ENCODE peak calls at places on chromosomes 7 and 10, in four cellular contexts. One of them, this sample, is unnamed.

GRCh38 chr10:26534384-26534783 is 96.2 kb downstream of the APBB1IP start:
- DNase-seq in K562: peak
- DNase-seq in WTC11: peak
- DNase-seq in GM12878: no peak
- DNase-seq in this sample: no peak

GRCh38 chr10:78318305-78318704 is 284.6 kb downstream of the RPS24 start:
- DNase-seq in K562: no peak
- DNase-seq in GM12878: no peak
- DNase-seq in WTC11: no peak
- DNase-seq in this sample: no peak

GRCh38 chr10:95513941-95514392 is 47.2 kb downstream of the SORBS1 start:
- DNase-seq in WTC11: no peak
- DNase-seq in GM12878: no peak
- DNase-seq in K562: no peak
- DNase-seq in this sample: no peak

GRCh38 chr10:97335188-97335619 is 675 bp upstream of the FRAT2 start:
- DNase-seq in WTC11: peak
- DNase-seq in K562: no peak
- DNase-seq in GM12878: no peak
- DNase-seq in this sample: no peak

GRCh38 chr7:76179686-76180085 is 22.0 kb upstream of the SRRM3 start:
- DNase-seq in WTC11: no peak
- DNase-seq in K562: no peak
- DNase-seq in GM12878: no peak
- DNase-seq in this sample: no peak

GRCh38 chr7:101636822-101637623 is 7.9 kb upstream of the MYL10 start:
- DNase-seq in GM12878: no peak
- DNase-seq in WTC11: no peak
- DNase-seq in K562: no peak
- DNase-seq in this sample: no peak

GRCh38 chr10:34001087-34001580 is 666.7 kb upstream of the NRP1 start:
- DNase-seq in K562: peak
- DNase-seq in WTC11: no peak
- DNase-seq in GM12878: no peak
- DNase-seq in this sample: peak

GRCh38 chr7:43954524-43955228 is 28.4 kb downstream of the UBE2D4 start:
- DNase-seq in GM12878: peak
- DNase-seq in K562: peak
- DNase-seq in WTC11: peak
- DNase-seq in this sample: peak

GRCh38 chr10:58996866-58997265 is 179.6 kb upstream of the PHYHIPL start:
- DNase-seq in K562: no peak
- DNase-seq in WTC11: no peak
- DNase-seq in GM12878: no peak
- DNase-seq in this sample: no peak

GRCh38 chr10:4766449-4766848 is 59.6 kb upstream of the AKR1E2 start:
- DNase-seq in K562: no peak
- DNase-seq in GM12878: no peak
- DNase-seq in WTC11: no peak
- DNase-seq in this sample: no peak

GRCh38 chr7:128954830-128955797 is 17.4 kb downstream of the IRF5 start:
- DNase-seq in K562: no peak
- DNase-seq in GM12878: no peak
- DNase-seq in WTC11: no peak
- DNase-seq in this sample: no peak

GRCh38 chr7:5824297-5824610 is 42.8 kb upstream of the RNF216 start:
- DNase-seq in K562: peak
- DNase-seq in GM12878: no peak
- DNase-seq in WTC11: no peak
- DNase-seq in this sample: no peak

GRCh38 chr7:30548762-30549344 is 44.2 kb upstream of the GGCT start:
- DNase-seq in K562: peak
- DNase-seq in WTC11: peak
- DNase-seq in GM12878: no peak
- DNase-seq in this sample: peak

GRCh38 chr10:110388682-110389052 is 83.9 kb upstream of the SMNDC1 start:
- DNase-seq in K562: peak
- DNase-seq in GM12878: no peak
- DNase-seq in WTC11: no peak
- DNase-seq in this sample: no peak

GRCh38 chr10:131784363-131785120 is 116.3 kb upstream of the PPP2R2D start:
- DNase-seq in GM12878: no peak
- DNase-seq in WTC11: no peak
- DNase-seq in K562: no peak
- DNase-seq in this sample: no peak

GRCh38 chr10:44389150-44389549 is 4.3 kb upstream of the CXCL12 start:
- DNase-seq in WTC11: no peak
- DNase-seq in GM12878: no peak
- DNase-seq in K562: no peak
- DNase-seq in this sample: no peak

GRCh38 chr7:90262438-90262837 is 17.5 kb downstream of the CFAP69 start:
- DNase-seq in GM12878: no peak
- DNase-seq in WTC11: no peak
- DNase-seq in K562: peak
- DNase-seq in this sample: no peak

GRCh38 chr10:18233775-18234174 is 93.6 kb downstream of the CACNB2 start:
- DNase-seq in K562: no peak
- DNase-seq in GM12878: no peak
- DNase-seq in WTC11: peak
- DNase-seq in this sample: no peak

GRCh38 chr10:109740436-109740835 is 182.9 kb downstream of the XPNPEP1 start:
- DNase-seq in K562: no peak
- DNase-seq in WTC11: no peak
- DNase-seq in GM12878: no peak
- DNase-seq in this sample: no peak

GRCh38 chr7:139673230-139673629 is 104.6 kb downstream of the HIPK2 start:
- DNase-seq in WTC11: peak
- DNase-seq in GM12878: peak
- DNase-seq in K562: no peak
- DNase-seq in this sample: no peak

GRCh38 chr7:120805636-120806388 is 52.1 kb downstream of the TSPAN12 start:
- DNase-seq in GM12878: peak
- DNase-seq in K562: peak
- DNase-seq in WTC11: peak
- DNase-seq in this sample: peak

GRCh38 chr7:106345421-106346166 is 60.8 kb upstream of the NAMPT start:
- DNase-seq in WTC11: no peak
- DNase-seq in K562: no peak
- DNase-seq in GM12878: no peak
- DNase-seq in this sample: no peak

GRCh38 chr7:1537631-1538412 is 7.3 kb downstream of the MAFK start:
- DNase-seq in K562: peak
- DNase-seq in GM12878: no peak
- DNase-seq in WTC11: peak
- DNase-seq in this sample: no peak

GRCh38 chr7:32890553-32891045 is 961 bp downstream of the KBTBD2 start:
- DNase-seq in WTC11: no peak
- DNase-seq in GM12878: peak
- DNase-seq in K562: no peak
- DNase-seq in this sample: peak

GRCh38 chr10:29949411-29950011 is 109.9 kb downstream of the JCAD start:
- DNase-seq in K562: no peak
- DNase-seq in WTC11: no peak
- DNase-seq in GM12878: no peak
- DNase-seq in this sample: no peak
- TF ChIP-seq CREM in K562: no peak
- TF ChIP-seq CREM in WTC11: no peak
- TF ChIP-seq CREM in GM12878: no peak
- TF ChIP-seq CREM in this sample: no peak

GRCh38 chr7:151934584-151934983 is 21.7 kb upstream of the GALNTL5 start:
- DNase-seq in GM12878: no peak
- DNase-seq in K562: no peak
- DNase-seq in WTC11: no peak
- DNase-seq in this sample: no peak
- TF ChIP-seq CTCF in GM12878: no peak
- TF ChIP-seq CTCF in K562: no peak
- TF ChIP-seq CTCF in WTC11: no peak
- TF ChIP-seq CTCF in this sample: no peak

GRCh38 chr10:133231946-133232574 is 2.0 kb downstream of the UTF1 start:
- DNase-seq in WTC11: peak
- DNase-seq in K562: no peak
- DNase-seq in GM12878: no peak
- DNase-seq in this sample: no peak

GRCh38 chr10:133231244-133231945 is 1.4 kb downstream of the UTF1 start:
- DNase-seq in GM12878: no peak
- DNase-seq in WTC11: no peak
- DNase-seq in K562: no peak
- DNase-seq in this sample: no peak

GRCh38 chr10:133230023-133230319 is at the start of gene UTF1:
- DNase-seq in GM12878: no peak
- DNase-seq in WTC11: peak
- DNase-seq in K562: no peak
- DNase-seq in this sample: no peak

GRCh38 chr10:133229265-133230022 is 573 bp upstream of the UTF1 start:
- DNase-seq in GM12878: no peak
- DNase-seq in K562: no peak
- DNase-seq in WTC11: peak
- DNase-seq in this sample: no peak

GRCh38 chr10:133230387-133231195 is 574 bp downstream of the UTF1 start:
- DNase-seq in K562: peak
- DNase-seq in GM12878: no peak
- DNase-seq in WTC11: peak
- DNase-seq in this sample: no peak
- TF ChIP-seq ETV6 in K562: no peak
- TF ChIP-seq ETV6 in GM12878: no peak
- TF ChIP-seq ETV6 in WTC11: peak
- TF ChIP-seq ETV6 in this sample: no peak

DNA sequence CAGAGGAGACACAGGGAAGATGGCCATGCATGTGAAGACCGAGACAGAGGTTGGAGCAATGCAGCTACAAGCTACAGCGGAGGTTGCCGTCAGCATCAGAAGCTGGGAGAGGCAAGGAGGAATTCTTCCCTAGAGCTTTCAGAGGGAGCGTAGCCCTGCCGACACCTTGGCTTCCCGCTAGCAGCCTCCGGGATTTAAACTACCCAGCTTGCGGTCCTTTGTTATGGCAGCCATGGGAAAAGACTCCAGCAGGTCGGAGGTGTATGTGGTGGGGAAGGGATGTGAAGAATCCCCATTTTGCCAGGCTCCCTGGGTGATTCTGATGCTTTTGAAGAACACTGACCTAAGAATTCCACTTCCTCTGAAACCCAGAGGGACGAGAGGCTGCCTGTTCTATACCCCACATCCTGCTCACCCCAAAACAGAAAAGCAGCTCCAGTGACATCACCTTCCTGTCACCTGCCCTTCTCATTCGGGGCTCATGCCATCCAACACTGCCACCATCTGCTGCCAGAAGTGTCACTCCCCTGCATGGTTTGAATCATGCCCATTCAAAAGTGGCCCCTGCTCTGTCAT is 3.3 kb upstream of the SEPHS1 start:
- DNase-seq in K562: no peak
- DNase-seq in GM12878: no peak
- DNase-seq in WTC11: peak
- DNase-seq in this sample: no peak
- TF ChIP-seq CREM in K562: no peak
- TF ChIP-seq CREM in GM12878: no peak
- TF ChIP-seq CREM in WTC11: peak
- TF ChIP-seq CREM in this sample: no peak

DNA sequence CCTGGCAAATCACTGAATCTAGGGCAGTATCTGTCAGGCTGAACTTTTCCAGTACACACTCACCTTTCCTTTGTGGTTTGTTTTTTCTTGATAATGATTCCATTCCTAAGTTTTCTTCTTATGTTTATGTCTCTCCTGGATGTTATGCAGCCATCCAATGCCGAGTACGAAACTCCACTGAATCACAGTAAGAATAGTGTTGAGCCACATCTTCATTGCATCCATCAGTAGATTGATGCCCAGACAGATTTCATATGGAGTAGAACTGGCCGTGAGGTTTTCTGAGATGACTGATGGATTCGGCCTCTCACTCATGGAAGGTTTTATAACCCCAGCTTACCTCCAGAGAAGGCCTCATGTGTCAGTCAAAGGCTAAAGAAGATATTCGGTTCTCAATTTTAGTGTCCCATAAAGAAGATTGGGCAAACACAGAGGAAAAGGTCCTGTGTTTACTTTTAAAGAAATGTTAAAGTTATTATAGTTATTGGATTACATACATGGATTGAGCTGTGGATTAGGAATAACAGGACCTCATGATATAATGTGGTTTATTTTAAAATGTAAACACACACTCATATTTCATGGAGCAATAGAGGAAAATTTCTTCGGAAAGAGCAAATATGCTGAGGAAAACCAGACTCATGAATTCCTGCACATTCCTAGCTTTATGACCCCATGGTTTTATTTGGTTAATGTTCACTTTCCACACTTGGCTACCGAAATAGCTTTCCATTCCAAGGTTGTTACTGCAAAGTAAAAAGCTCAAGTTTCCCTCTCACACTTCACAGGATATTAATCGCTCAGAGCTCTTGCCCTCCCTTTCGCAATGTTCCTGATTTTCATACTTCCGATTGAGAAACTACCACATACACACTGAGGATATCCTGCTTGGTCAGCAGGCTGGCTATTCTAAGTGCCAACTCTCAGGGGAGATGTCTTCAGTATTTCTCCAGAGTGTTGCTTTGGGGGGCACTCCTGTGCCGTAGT is 77.2 kb upstream of the STEAP1B start:
- DNase-seq in GM12878: no peak
- DNase-seq in WTC11: no peak
- DNase-seq in K562: no peak
- DNase-seq in this sample: no peak
- TF ChIP-seq CTCF in GM12878: no peak
- TF ChIP-seq CTCF in WTC11: no peak
- TF ChIP-seq CTCF in K562: no peak
- TF ChIP-seq CTCF in this sample: no peak

DNA sequence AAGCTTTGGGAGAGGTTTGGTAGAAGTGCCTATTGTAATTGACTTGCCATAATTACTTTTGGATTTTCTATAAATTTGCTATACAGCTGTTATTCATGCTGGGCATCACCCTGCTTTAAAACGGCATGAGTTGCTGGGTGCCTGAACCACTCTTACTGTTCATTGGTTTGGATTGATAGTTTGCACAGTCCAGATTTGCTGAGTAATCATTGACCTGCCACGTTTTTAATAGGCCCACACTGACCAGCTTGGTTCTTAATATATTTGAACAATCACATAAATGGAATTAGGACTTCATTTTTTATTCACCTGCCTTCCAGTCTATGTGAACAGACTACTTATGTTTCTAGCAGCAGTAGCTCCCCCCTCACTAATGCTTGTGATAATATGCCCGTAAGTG is 630.8 kb downstream of the SDK1 start:
- DNase-seq in K562: no peak
- DNase-seq in GM12878: no peak
- DNase-seq in WTC11: no peak
- DNase-seq in this sample: no peak
- TF ChIP-seq ETV6 in K562: no peak
- TF ChIP-seq ETV6 in GM12878: no peak
- TF ChIP-seq ETV6 in WTC11: no peak
- TF ChIP-seq ETV6 in this sample: no peak

This sample was measured in HepG2.